ENCODE peak calls at places on chromosomes 4 and X, in eight cellular contexts. E, X, O, Y, F, N, R and C are unnamed samples.

GRCh38 chrX:135432453-135432852 is 10.7 kb downstream of the SMIM10L2A start:
- DNase-seq in Y (no peak), R (no peak), O (no peak), N (no peak), F (no peak), X (no peak), E (no peak), C (no peak)

GRCh38 chr4:183823394-183823793 is 81.7 kb upstream of the STOX2 start:
- DNase-seq in E (no peak), N (no peak), O (no peak), Y (no peak), X (peak), R (peak), F (peak), C (peak)

GRCh38 chrX:34275710-34276109 is 143.6 kb upstream of the FAM47A start:
- DNase-seq in O (no peak), E (no peak), N (peak), R (no peak), F (no peak), X (no peak), Y (no peak), C (no peak)

GRCh38 chrX:125205084-125205917 is 114.4 kb upstream of the TEX13C start:
- DNase-seq in E (peak), F (no peak), O (peak), X (peak), R (peak), N (no peak), Y (peak), C (peak)

GRCh38 chr4:3207531-3208037 is 41.4 kb upstream of the MSANTD1 start:
- DNase-seq in Y (no peak), R (peak), E (no peak), F (no peak), O (no peak), X (peak), N (peak), C (peak)

GRCh38 chr4:80434238-80434637 is 98.7 kb downstream of the CFAP299 start:
- DNase-seq in F (peak), N (no peak), Y (no peak), X (peak), O (no peak), R (peak), E (no peak), C (peak)

GRCh38 chr4:137597751-137598493 is 65.6 kb upstream of the PCDH18 start:
- DNase-seq in E (no peak), Y (no peak), F (peak), X (peak), O (no peak), R (no peak), N (peak), C (no peak)

GRCh38 chrX:104039689-104040505 is at the start of gene H2BW2:
- DNase-seq in E (no peak), X (no peak), Y (no peak), N (no peak), F (no peak), O (no peak), R (no peak), C (no peak)

GRCh38 chr4:85548841-85549240 is 73.9 kb downstream of the ARHGAP24 start:
- DNase-seq in E (no peak), O (no peak), F (no peak), X (no peak), N (no peak), Y (no peak), R (no peak), C (no peak)

GRCh38 chr4:137961051-137961438 is 281.1 kb downstream of the SLC7A11 start:
- DNase-seq in E (peak), O (no peak), F (no peak), X (peak), N (no peak), Y (peak), R (peak), C (peak)

GRCh38 chrX:15854080-15854655 is 445 bp downstream of the AP1S2 start:
- DNase-seq in F (no peak), R (no peak), O (peak), N (no peak), E (peak), X (peak), Y (peak), C (no peak)

GRCh38 chr4:726235-726787 is 20.7 kb downstream of the PCGF3 start:
- DNase-seq in E (no peak), X (peak), O (peak), N (peak), F (peak), Y (no peak), R (peak), C (peak)

GRCh38 chr4:141680060-141680459 is 43.7 kb downstream of the IL15 start:
- DNase-seq in O (no peak), Y (no peak), X (no peak), E (no peak), R (no peak), N (no peak), F (no peak), C (no peak)

GRCh38 chrX:16772460-16772859 is 13.8 kb upstream of the TXLNG start:
- DNase-seq in X (no peak), F (no peak), E (no peak), R (no peak), Y (no peak), N (no peak), O (peak), C (no peak)

GRCh38 chrX:132958086-132958703 is at the start of gene HS6ST2:
- DNase-seq in X (no peak), N (peak), Y (no peak), E (no peak), F (no peak), R (no peak), O (no peak), C (no peak)

GRCh38 chr4:104015680-104016079 is 295.9 kb upstream of the TACR3 start:
- DNase-seq in X (peak), F (no peak), Y (no peak), N (no peak), E (no peak), R (no peak), O (no peak), C (no peak)

GRCh38 chrX:10326578-10326977 is 169.8 kb downstream of the CLCN4 start:
- DNase-seq in E (no peak), Y (no peak), O (no peak), X (peak), R (peak), N (peak), F (no peak), C (peak)
- TF ChIP-seq CTCF in E (no peak), Y (no peak), O (peak), X (peak), R (peak), N (no peak), F (peak), C (peak)

DNA sequence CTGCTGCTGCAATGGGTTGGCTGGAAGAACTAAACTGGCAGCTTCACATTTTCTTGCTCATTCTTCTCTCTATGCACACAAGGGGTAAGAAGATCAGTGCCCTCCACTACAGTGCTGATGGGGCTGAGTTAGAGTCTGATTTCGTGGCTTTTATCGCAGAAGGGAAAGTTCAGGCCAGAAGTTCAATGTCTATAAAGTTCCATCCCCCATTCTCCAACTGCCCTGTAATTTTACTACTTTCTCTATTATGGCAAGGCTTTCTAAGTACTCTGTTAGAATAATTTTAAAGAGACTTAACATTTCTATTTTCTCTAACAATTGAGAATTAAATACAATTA is 293.9 kb downstream of the BMPR1B start:
- DNase-seq in R (no peak), E (no peak), O (no peak), F (no peak), N (no peak), X (no peak), Y (no peak), C (no peak)
- H3K4me3 ChIP-seq in R (no peak), E (no peak), O (no peak), F (peak), N (no peak), X (no peak), Y (no peak), C (no peak)

GRCh38 chr4:76429636-76430035 is 5.4 kb upstream of the SHROOM3 start:
- DNase-seq in O (no peak), E (no peak), F (no peak), N (no peak), Y (no peak), X (no peak), R (no peak), C (no peak)

GRCh38 chr4:76430519-76431388 is 4.3 kb upstream of the SHROOM3 start:
- DNase-seq in X (peak), F (peak), O (peak), N (peak), R (peak), Y (no peak), E (no peak), C (peak)

GRCh38 chr4:76420311-76420710 is 630 bp downstream of the CCDC158 start:
- DNase-seq in Y (no peak), E (no peak), R (no peak), O (no peak), X (peak), F (no peak), N (no peak), C (no peak)

GRCh38 chr4:76420901-76421581 is at the start of gene CCDC158:
- DNase-seq in Y (no peak), R (no peak), O (no peak), X (peak), E (no peak), N (no peak), F (no peak), C (no peak)

DNA sequence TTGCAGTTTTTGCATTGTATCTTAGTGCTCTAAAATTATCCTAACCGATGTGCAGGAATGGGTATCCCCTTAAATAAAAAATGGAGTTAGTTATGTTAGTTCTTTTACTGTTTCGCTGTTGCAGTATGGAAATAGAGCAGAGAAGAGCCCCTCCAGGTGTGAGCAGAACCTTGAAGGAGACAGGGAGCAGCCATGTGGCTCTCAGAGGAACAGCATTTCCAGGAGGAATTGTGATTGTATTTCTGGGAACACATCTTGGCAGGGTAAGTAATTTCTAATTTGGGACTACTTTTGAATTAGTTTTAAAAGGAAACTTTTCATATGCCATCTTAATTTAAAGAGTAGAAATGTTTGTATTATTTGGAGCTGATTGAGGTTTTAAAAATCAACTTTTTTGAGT is 5.3 kb upstream of the CCDC158 start:
- DNase-seq in R (no peak), Y (no peak), X (peak), F (no peak), N (no peak), E (no peak), O (no peak), C (no peak)
- TF ChIP-seq CTCF in R (no peak), Y (no peak), X (peak), F (no peak), N (no peak), E (no peak), O (peak), C (no peak)

GRCh38 chr4:73870778-73871177 is 1.6 kb downstream of the CXCL1 start:
- DNase-seq in Y (no peak), X (peak), O (no peak), R (peak), N (peak), F (no peak), E (no peak), C (peak)
- H3K4me3 ChIP-seq in Y (no peak), X (no peak), O (no peak), R (no peak), N (peak), F (no peak), E (no peak), C (no peak)

GRCh38 chrX:119389214-119389613 is 9.9 kb upstream of the SLC25A43 start:
- DNase-seq in F (no peak), X (no peak), N (no peak), O (no peak), E (no peak), R (no peak), Y (no peak), C (no peak)

GRCh38 chrX:119393144-119393543 is 6.0 kb upstream of the SLC25A43 start:
- DNase-seq in N (no peak), Y (no peak), E (no peak), O (no peak), R (no peak), X (no peak), F (no peak), C (no peak)

GRCh38 chrX:119389854-119390501 is 9.2 kb upstream of the SLC25A43 start:
- DNase-seq in N (no peak), E (no peak), R (no peak), O (peak), F (no peak), Y (no peak), X (no peak), C (no peak)

DNA sequence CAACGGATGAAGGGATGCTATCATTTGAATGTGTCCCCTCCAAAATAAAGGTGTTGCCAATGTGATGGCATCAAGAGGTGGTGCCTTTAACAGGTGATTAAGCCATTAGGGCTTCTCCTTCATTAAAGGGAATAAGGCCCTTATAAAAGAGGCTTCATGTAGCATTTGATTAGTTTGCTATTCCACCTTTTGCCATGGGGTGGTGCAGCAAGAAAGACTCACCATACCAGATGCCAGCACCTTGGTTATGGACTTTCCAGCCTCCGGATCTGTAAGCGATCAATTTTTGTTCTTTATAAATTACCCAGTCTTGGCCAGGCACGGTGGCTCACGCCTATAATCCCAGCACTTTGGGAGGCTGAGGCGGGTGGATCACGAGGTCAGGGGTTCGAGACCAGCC is 7.9 kb upstream of the SLC25A43 start:
- DNase-seq in E (no peak), F (no peak), N (peak), R (peak), Y (no peak), O (peak), X (peak), C (peak)
- TF ChIP-seq CTCF in E (no peak), F (peak), N (peak), R (peak), Y (no peak), O (peak), X (peak), C (peak)